ENCODE peak calls at places on chromosomes 13 and 19, in eight cellular contexts. T is activated T-helper 2 cell treated with anti-CD3 and anti-CD28 coated beads, Interferon-gamma antibody, Interleukin-2, Interleukin-4, amounts not matched to agents 10 μg/mL and 5 μg/mL and 100 μg/mL, durations not matched to agents 14 hours and 24 hours and 36 hours; O is kidney glomerular epithelial cell; G is stimulated activated CD8-positive, alpha-beta memory T cell treated with anti-CD3 and anti-CD28 coated beads, Interleukin-4, amount 100 ng/mL, for 4 hours; S is GM10248; R is EH; M is GM19239; F is Caki2. U is an unnamed sample.

GRCh38 chr19:21491161-21491560 is 14.2 kb upstream of the ZNF429 start:
- DNase-seq in T (no peak), O (no peak), G (no peak), S (no peak), R (no peak), M (no peak), F (no peak), U (no peak)

GRCh38 chr13:100428966-100429365 is 159.6 kb downstream of the GGACT start:
- DNase-seq in T (no peak), O (no peak), G (no peak), S (no peak), R (peak), M (no peak), F (no peak), U (no peak)

GRCh38 chr19:492091-492531 is 4.2 kb upstream of the MADCAM1 start:
- DNase-seq in T (no peak), O (no peak), G (no peak), S (no peak), R (peak), M (no peak), F (no peak), U (no peak)

GRCh38 chr19:12453495-12453894 is 12.7 kb upstream of the ZNF443 start:
- DNase-seq in T (no peak), O (no peak), G (no peak), S (no peak), R (no peak), M (no peak), F (no peak), U (no peak)

GRCh38 chr19:18110833-18111232 is 13.3 kb downstream of the MAST3 start:
- DNase-seq in T (no peak), O (no peak), G (no peak), S (no peak), R (no peak), M (no peak), F (no peak), U (no peak)

GRCh38 chr19:4633140-4633967 is 6.0 kb upstream of the TNFAIP8L1 start:
- DNase-seq in T (peak), O (peak), G (no peak), S (peak), R (peak), M (peak), F (peak), U (no peak)

GRCh38 chr19:39409207-39409885 is 2.7 kb downstream of the ZFP36 start:
- DNase-seq in T (peak), O (peak), G (peak), S (no peak), R (peak), M (no peak), F (no peak), U (peak)

GRCh38 chr19:8577741-8578140 is 499 bp upstream of the MYO1F start:
- DNase-seq in T (no peak), O (no peak), G (no peak), S (no peak), R (no peak), M (no peak), F (no peak), U (no peak)

GRCh38 chr13:28494861-28495585 is at the start of gene FLT1:
- DNase-seq in T (peak), O (no peak), G (peak), S (peak), R (peak), M (peak), F (no peak), U (no peak)

GRCh38 chr19:49718511-49718910 is 27.6 kb downstream of the CPT1C start:
- DNase-seq in T (no peak), O (no peak), G (no peak), S (no peak), R (peak), M (no peak), F (peak), U (no peak)

GRCh38 chr19:35013820-35014754 is 14.0 kb downstream of the GRAMD1A start:
- DNase-seq in T (peak), O (no peak), G (peak), S (no peak), R (no peak), M (no peak), F (no peak), U (no peak)

GRCh38 chr19:54458648-54459281 is 4.8 kb downstream of the LENG9 start:
- DNase-seq in T (no peak), O (no peak), G (no peak), S (no peak), R (no peak), M (no peak), F (no peak), U (no peak)

GRCh38 chr13:50928609-50929274 is 19.2 kb downstream of the RNASEH2B start:
- DNase-seq in T (no peak), O (no peak), G (no peak), S (no peak), R (no peak), M (no peak), F (no peak), U (no peak)

GRCh38 chr19:42422576-42423461 is 4.4 kb downstream of the LIPE start:
- DNase-seq in T (no peak), O (peak), G (peak), S (peak), R (no peak), M (no peak), F (no peak), U (no peak)

GRCh38 chr13:112069063-112069726 is 2.2 kb downstream of the SOX1 start:
- DNase-seq in T (no peak), O (no peak), G (no peak), S (no peak), R (no peak), M (peak), F (no peak), U (no peak)

GRCh38 chr13:52195052-52195837 is 35.8 kb upstream of the NEK3 start:
- DNase-seq in T (peak), O (no peak), G (peak), S (peak), R (peak), M (peak), F (no peak), U (no peak)

U was measured in cortex of kidney.